ENCODE peak calls at places on chromosomes 12 and 14, in four cellular contexts. N is Panc1, O is transverse colon, M is GM12865. K is an unnamed sample.

GRCh38 chr12:79874665-79875064 is 60.2 kb downstream of the PPP1R12A start:
- DNase-seq in N (no peak), O (no peak), M (no peak), K (no peak)

GRCh38 chr12:9024512-9024911 is 35.2 kb downstream of the KLRG1 start:
- DNase-seq in N (no peak), O (no peak), M (no peak), K (no peak)

GRCh38 chr14:33839193-33840076 is 111.4 kb downstream of the EGLN3 start:
- DNase-seq in N (peak; percentile 13), O (peak; percentile 39), M (peak; percentile 51), K (peak; percentile 62)

GRCh38 chr14:49553892-49554291 is 32.3 kb downstream of the RPS29 start:
- DNase-seq in N (no peak), O (no peak), M (no peak), K (no peak)

GRCh38 chr14:76089151-76089550 is 62.6 kb upstream of the GPATCH2L start:
- DNase-seq in N (no peak), O (no peak), M (no peak), K (no peak)

GRCh38 chr14:69665596-69665995 is 54.2 kb downstream of the SUSD6 start:
- DNase-seq in N (no peak), O (no peak), M (no peak), K (peak; percentile 60)

GRCh38 chr12:5571115-5571514 is 139.2 kb downstream of the NTF3 start:
- DNase-seq in N (no peak), O (no peak), M (no peak), K (no peak)

GRCh38 chr12:27013606-27014084 is 539 bp downstream of the TM7SF3 start:
- DNase-seq in N (no peak), O (peak; percentile 10), M (no peak), K (peak; percentile 51)

GRCh38 chr12:40012709-40013108 is 93.2 kb downstream of the SLC2A13 start:
- DNase-seq in N (no peak), O (no peak), M (no peak), K (no peak)

GRCh38 chr14:53044486-53044885 is 93.6 kb upstream of the FERMT2 start:
- DNase-seq in N (no peak), O (no peak), M (no peak), K (peak; percentile 78)

GRCh38 chr12:59382678-59383425 is 213.0 kb upstream of the SLC16A7 start:
- DNase-seq in N (no peak), O (no peak), M (no peak), K (peak; percentile 22)

GRCh38 chr14:97106609-97107008 is 309.4 kb downstream of the VRK1 start:
- DNase-seq in N (no peak), O (no peak), M (no peak), K (no peak)

GRCh38 chr14:103558071-103558882 is 4.2 kb downstream of the BAG5 start:
- DNase-seq in N (no peak), O (no peak), M (no peak), K (peak; percentile 66)

GRCh38 chr14:23364164-23364571 is 804 bp downstream of the EFS start:
- DNase-seq in N (no peak), O (no peak), M (no peak), K (no peak)

GRCh38 chr12:117850048-117850447 is 118.7 kb downstream of the KSR2 start:
- DNase-seq in N (no peak), O (no peak), M (peak; percentile 32), K (peak; percentile 59)

GRCh38 chr14:99273724-99274345 is 1.8 kb upstream of the BCL11B start:
- DNase-seq in N (no peak), O (peak; percentile 69), M (no peak), K (no peak)

GRCh38 chr12:401235-402126 is at the start of gene CCDC77:
- DNase-seq in N (peak; percentile 58), O (peak; percentile 93), M (peak; percentile 96), K (peak; percentile 91)

GRCh38 chr14:101908795-101909194 is 55.6 kb upstream of the DYNC1H1 start:
- DNase-seq in N (no peak), O (no peak), M (no peak), K (no peak)

DNA sequence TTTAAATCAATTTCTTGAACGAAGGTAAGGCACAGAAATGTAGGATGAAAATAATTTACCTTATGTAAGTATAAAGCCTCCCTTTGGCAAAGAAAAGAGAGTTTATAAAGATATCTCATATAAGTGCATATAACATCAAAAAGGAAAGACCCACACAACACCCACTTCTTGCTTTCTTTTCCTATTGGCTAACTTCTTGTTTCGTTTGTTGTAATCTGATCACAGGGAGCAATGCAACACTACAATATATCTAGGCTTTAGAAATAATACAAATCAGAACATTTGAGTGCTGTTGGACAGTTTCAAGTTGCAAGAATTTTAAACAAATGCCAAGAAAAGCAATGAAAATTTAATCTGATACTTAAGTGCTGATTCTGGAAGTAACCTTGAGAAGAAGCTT is 1.3 kb downstream of the FGD6 start:
- DNase-seq in N (no peak), O (no peak), M (peak; percentile 42), K (peak; percentile 74)
- H3K4me3 ChIP-seq in N (peak overlapping the region; percentile 94), O (no peak overlapping the region), M (peak overlapping the region; percentile 89), K (peak overlapping the region; percentile 82)

DNA sequence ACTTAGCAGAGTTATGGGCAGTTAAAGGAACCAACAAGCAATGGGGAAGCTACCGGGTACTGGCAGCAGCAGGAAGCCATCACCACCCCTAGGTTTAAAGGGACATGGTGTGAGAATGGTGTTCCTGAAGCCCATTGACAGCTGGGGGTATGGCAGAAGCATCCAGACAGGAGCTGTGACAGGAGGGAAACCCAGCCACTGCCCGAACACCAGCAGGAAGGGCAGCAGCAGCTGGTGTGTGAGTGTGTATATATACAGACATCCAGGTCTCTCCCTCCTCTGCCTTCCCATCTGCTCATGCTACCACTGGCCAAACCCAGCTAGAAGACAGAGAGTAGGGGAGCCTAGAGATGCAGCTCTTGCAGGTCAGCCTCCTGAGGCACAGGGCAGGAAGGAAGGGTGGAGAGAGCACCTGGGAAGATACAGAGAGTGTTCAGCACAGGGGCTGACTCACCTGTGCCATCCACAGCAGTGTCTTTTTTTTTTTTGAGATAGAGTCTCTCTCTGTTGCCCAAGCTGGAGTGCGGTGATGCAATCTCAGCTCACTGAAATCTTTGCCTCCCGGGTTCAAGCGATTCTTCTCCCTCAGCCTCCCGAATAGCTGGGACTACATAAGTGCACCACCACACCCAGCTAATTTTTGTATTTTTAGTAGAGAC is 9.2 kb upstream of the ADCK1 start:
- DNase-seq in N (no peak), O (no peak), M (no peak), K (no peak)
- H3K4me3 ChIP-seq in N (no peak overlapping the region), O (no peak overlapping the region), M (no peak overlapping the region), K (no peak overlapping the region)

DNA sequence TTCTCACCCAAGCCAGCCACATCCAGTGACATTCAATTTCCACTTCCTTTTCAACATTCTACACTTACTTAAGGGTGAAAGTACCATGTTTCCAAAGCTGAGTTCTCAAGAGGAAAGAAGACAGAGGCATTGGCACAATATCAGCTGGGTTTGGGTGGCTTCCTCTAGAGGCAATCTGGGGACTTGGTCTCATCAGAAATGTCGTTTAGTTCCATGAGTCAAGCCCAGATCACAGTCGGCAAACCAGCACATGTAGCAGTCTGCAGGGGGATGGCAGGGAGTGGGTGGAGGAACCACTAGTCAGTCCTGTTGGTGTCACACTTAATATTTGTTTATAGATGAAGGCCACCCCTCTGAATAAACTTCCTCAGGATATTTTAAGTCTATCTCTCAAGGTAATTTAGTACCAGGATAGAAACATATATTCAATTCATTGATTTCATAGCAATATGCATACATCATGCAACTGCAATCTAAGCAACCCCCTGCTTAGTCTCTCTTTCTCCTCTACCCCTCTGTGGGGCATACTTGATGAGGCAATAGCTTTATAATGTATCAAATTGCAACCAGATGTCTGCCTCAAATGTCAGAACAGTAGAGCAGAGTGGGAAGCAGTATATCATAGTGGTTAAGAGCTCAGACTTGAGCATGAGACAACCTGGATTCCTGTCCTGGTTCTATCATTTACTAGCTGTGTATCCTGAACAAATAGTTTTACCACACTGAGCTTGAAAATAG is 3.0 kb downstream of the SRRM4 start:
- DNase-seq in N (no peak), O (no peak), M (no peak), K (no peak)
- H3K4me3 ChIP-seq in N (no peak overlapping the region), O (no peak overlapping the region), M (no peak overlapping the region), K (no peak overlapping the region)

DNA sequence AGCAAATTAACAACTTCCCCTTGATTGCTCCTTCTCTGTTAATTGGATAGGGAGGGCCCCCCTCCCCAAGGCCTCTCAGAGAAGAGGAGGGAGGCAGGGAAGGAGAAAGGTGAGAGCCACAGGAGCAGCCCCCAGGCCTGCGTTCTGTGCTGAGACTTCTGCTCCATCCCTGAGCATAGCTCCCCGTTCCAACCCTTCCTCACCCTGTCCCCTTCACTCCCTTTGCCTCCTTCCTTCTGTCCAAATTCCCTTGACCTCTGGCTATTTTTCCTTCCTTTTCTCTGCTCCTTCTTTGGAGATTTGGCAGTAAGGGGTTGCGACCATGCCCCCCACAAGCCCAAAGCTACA is 793 bp upstream of the ASIC1 start:
- DNase-seq in N (no peak), O (no peak), M (no peak), K (no peak)
- H3K4me3 ChIP-seq in N (peak overlapping the region; percentile 59), O (no peak overlapping the region), M (no peak overlapping the region), K (peak overlapping the region; percentile 74)

DNA sequence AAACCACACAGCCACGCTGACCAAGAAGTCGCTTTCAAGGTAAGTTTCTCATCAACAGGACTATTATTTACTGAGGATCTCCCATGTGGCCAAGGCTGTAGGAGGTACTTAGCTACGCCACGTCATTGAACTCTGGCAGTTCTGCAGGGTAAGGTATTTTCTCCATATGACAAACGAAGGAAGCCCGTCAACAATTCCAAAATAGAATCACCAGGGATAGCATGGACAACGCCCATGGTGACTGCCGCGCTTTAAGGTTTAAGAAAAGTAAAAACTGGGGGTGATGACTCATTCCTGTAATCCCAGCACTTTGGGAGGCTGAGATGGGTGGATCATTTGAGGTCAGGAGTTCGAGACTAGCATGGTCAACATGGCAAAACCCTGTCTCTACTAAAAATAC is 28.6 kb downstream of the SSH1 start:
- DNase-seq in N (no peak), O (no peak), M (no peak), K (peak; percentile 92)
- H3K4me3 ChIP-seq in N (no peak overlapping the region), O (no peak overlapping the region), M (no peak overlapping the region), K (no peak overlapping the region)

GRCh38 chr14:80944861-80945617 is 3.5 kb upstream of the CEP128 start:
- DNase-seq in N (no peak), O (no peak), M (no peak), K (no peak)

GRCh38 chr14:80942158-80942738 is 710 bp upstream of the CEP128 start:
- DNase-seq in N (no peak), O (no peak), M (no peak), K (no peak)

GRCh38 chr14:80941241-80942157 is at the start of gene CEP128:
- DNase-seq in N (peak; percentile 88), O (peak; percentile 95), M (peak; percentile 97), K (peak; percentile 99)

DNA sequence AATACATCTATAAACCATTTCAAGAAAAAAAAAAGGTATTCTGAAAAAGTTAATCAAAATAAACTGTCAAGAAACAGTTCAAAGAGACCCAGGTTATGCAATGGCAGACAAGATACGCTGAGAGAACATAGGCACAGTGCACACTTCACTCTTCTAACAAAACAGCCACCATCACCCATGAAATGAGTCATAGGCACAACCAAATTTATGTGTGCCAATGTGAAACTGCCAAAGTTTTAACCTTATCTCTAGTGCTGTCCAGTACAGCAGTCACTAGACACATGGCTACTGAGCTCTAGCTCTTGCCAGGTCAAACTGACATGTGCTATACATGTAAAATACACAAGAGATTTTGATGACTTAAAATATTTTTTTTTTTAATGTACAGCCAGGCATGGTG is 1.4 kb downstream of the CEP128 start:
- DNase-seq in N (no peak), O (no peak), M (peak; percentile 35), K (no peak)
- H3K4me3 ChIP-seq in N (no peak overlapping the region), O (no peak overlapping the region), M (no peak overlapping the region), K (no peak overlapping the region)

GRCh38 chr14:73269729-73270651 is 32.7 kb downstream of the PAPLN start:
- DNase-seq in N (no peak), O (peak; percentile 58), M (peak; percentile 80), K (peak; percentile 35)
- H3K4me3 ChIP-seq in N (no peak overlapping the region), O (peak overlapping the region; percentile 7), M (peak overlapping the region; percentile 41), K (peak overlapping the region; percentile 41)